ENCODE peak calls at places on chromosomes 7 and 10, in four cellular contexts. One of them, this sample, is unnamed.

GRCh38 chr7:29288534-29289091 is 94.0 kb downstream of the CHN2 start:
- DNase-seq in HL-60: no peak
- DNase-seq in K562: no peak
- DNase-seq in GM12878: no peak
- DNase-seq in this sample: no peak

GRCh38 chr7:151549083-151549482 is 29.4 kb upstream of the RHEB start:
- DNase-seq in HL-60: no peak
- DNase-seq in GM12878: no peak
- DNase-seq in K562: no peak
- DNase-seq in this sample: no peak

GRCh38 chr7:130292682-130293257 is at the start of gene CPA4:
- DNase-seq in K562: no peak
- DNase-seq in GM12878: no peak
- DNase-seq in HL-60: no peak
- DNase-seq in this sample: no peak

GRCh38 chr7:147197006-147197405 is 1080.4 kb downstream of the CNTNAP2 start:
- DNase-seq in K562: no peak
- DNase-seq in HL-60: no peak
- DNase-seq in GM12878: no peak
- DNase-seq in this sample: no peak

GRCh38 chr10:128036746-128037542 is 89.3 kb downstream of the MKI67 start:
- DNase-seq in K562: no peak
- DNase-seq in GM12878: no peak
- DNase-seq in HL-60: no peak
- DNase-seq in this sample: no peak

GRCh38 chr10:7862121-7862514 is 43.8 kb downstream of the TAF3 start:
- DNase-seq in K562: no peak
- DNase-seq in GM12878: no peak
- DNase-seq in HL-60: no peak
- DNase-seq in this sample: no peak

GRCh38 chr10:62166331-62167154 is 102.1 kb downstream of the RTKN2 start:
- DNase-seq in HL-60: no peak
- DNase-seq in GM12878: peak
- DNase-seq in K562: no peak
- DNase-seq in this sample: no peak

GRCh38 chr10:115056186-115056585 is 37.0 kb upstream of the ATRNL1 start:
- DNase-seq in HL-60: no peak
- DNase-seq in K562: no peak
- DNase-seq in GM12878: no peak
- DNase-seq in this sample: peak

GRCh38 chr10:29636178-29636577 is 1.4 kb upstream of the SVIL start:
- DNase-seq in HL-60: no peak
- DNase-seq in GM12878: peak
- DNase-seq in K562: no peak
- DNase-seq in this sample: no peak

GRCh38 chr7:66380285-66380888 is 175.3 kb downstream of the TPST1 start:
- DNase-seq in HL-60: no peak
- DNase-seq in GM12878: no peak
- DNase-seq in K562: no peak
- DNase-seq in this sample: no peak

GRCh38 chr10:82377608-82378007 is 502.6 kb downstream of the NRG3 start:
- DNase-seq in K562: peak
- DNase-seq in GM12878: no peak
- DNase-seq in HL-60: no peak
- DNase-seq in this sample: peak

GRCh38 chr7:50795253-50795652 is 12.6 kb upstream of the GRB10 start:
- DNase-seq in HL-60: no peak
- DNase-seq in GM12878: no peak
- DNase-seq in K562: peak
- DNase-seq in this sample: no peak

GRCh38 chr10:133163889-133164815 is 4.1 kb downstream of the KNDC1 start:
- DNase-seq in K562: no peak
- DNase-seq in HL-60: no peak
- DNase-seq in GM12878: no peak
- DNase-seq in this sample: peak

GRCh38 chr10:51892965-51893658 is 193.7 kb upstream of the CSTF2T start:
- DNase-seq in K562: no peak
- DNase-seq in GM12878: no peak
- DNase-seq in HL-60: peak
- DNase-seq in this sample: peak

GRCh38 chr7:38574121-38574520 is 57.1 kb downstream of the AMPH start:
- DNase-seq in K562: no peak
- DNase-seq in HL-60: no peak
- DNase-seq in GM12878: no peak
- DNase-seq in this sample: no peak

GRCh38 chr10:49143249-49143648 is 9.4 kb upstream of the FAM170B start:
- DNase-seq in GM12878: no peak
- DNase-seq in HL-60: no peak
- DNase-seq in K562: no peak
- DNase-seq in this sample: peak

GRCh38 chr10:122181901-122182799 is 88.9 kb upstream of the BTBD16 start:
- DNase-seq in GM12878: no peak
- DNase-seq in HL-60: no peak
- DNase-seq in K562: no peak
- DNase-seq in this sample: peak

GRCh38 chr7:46678421-46678820 is 757.3 kb upstream of the IGFBP3 start:
- DNase-seq in K562: no peak
- DNase-seq in GM12878: no peak
- DNase-seq in HL-60: no peak
- DNase-seq in this sample: no peak

GRCh38 chr10:87506988-87507387 is 2.3 kb downstream of the MINPP1 start:
- DNase-seq in K562: no peak
- DNase-seq in HL-60: no peak
- DNase-seq in GM12878: no peak
- DNase-seq in this sample: no peak

GRCh38 chr7:114082934-114083647 is 164.3 kb upstream of the PPP1R3A start:
- DNase-seq in GM12878: no peak
- DNase-seq in HL-60: no peak
- DNase-seq in K562: no peak
- DNase-seq in this sample: peak

GRCh38 chr7:112701456-112701855 is 88.7 kb downstream of the TMEM168 start:
- DNase-seq in K562: no peak
- DNase-seq in GM12878: no peak
- DNase-seq in HL-60: no peak
- DNase-seq in this sample: no peak

GRCh38 chr10:96387601-96388000 is 28.8 kb upstream of the OPALIN start:
- DNase-seq in GM12878: no peak
- DNase-seq in HL-60: no peak
- DNase-seq in K562: no peak
- DNase-seq in this sample: no peak

GRCh38 chr10:131141645-131142445 is 169.7 kb downstream of the TCERG1L start:
- DNase-seq in K562: no peak
- DNase-seq in HL-60: no peak
- DNase-seq in GM12878: no peak
- DNase-seq in this sample: no peak

GRCh38 chr7:33744293-33744692 is 161.0 kb upstream of the BMPER start:
- DNase-seq in K562: peak
- DNase-seq in HL-60: peak
- DNase-seq in GM12878: no peak
- DNase-seq in this sample: peak

GRCh38 chr7:69403169-69403568 is 195.1 kb upstream of the AUTS2 start:
- DNase-seq in GM12878: no peak
- DNase-seq in K562: no peak
- DNase-seq in HL-60: peak
- DNase-seq in this sample: peak

GRCh38 chr10:92972066-92972870 is 88.3 kb upstream of the CYP26C1 start:
- DNase-seq in K562: peak
- DNase-seq in GM12878: no peak
- DNase-seq in HL-60: no peak
- DNase-seq in this sample: no peak

GRCh38 chr7:47407821-47408674 is 173.9 kb downstream of the TNS3 start:
- DNase-seq in K562: peak
- DNase-seq in HL-60: no peak
- DNase-seq in GM12878: no peak
- DNase-seq in this sample: no peak

GRCh38 chr7:156560075-156560474 is 80.5 kb upstream of the RNF32 start:
- DNase-seq in HL-60: no peak
- DNase-seq in K562: peak
- DNase-seq in GM12878: no peak
- DNase-seq in this sample: peak

GRCh38 chr7:96285579-96285978 is 36.3 kb downstream of the SLC25A13 start:
- DNase-seq in HL-60: no peak
- DNase-seq in GM12878: no peak
- DNase-seq in K562: no peak
- DNase-seq in this sample: no peak

GRCh38 chr7:39951156-39951942 is 1.3 kb downstream of the CDK13 start:
- DNase-seq in HL-60: peak
- DNase-seq in K562: peak
- DNase-seq in GM12878: no peak
- DNase-seq in this sample: peak

GRCh38 chr7:91953618-91954017 is 13.0 kb downstream of the AKAP9 start:
- DNase-seq in K562: peak
- DNase-seq in GM12878: no peak
- DNase-seq in HL-60: no peak
- DNase-seq in this sample: peak

GRCh38 chr10:26507441-26507840 is 69.3 kb downstream of the APBB1IP start:
- DNase-seq in K562: no peak
- DNase-seq in HL-60: no peak
- DNase-seq in GM12878: no peak
- DNase-seq in this sample: no peak

GRCh38 chr7:51458693-51459092 is 142.1 kb upstream of the COBL start:
- DNase-seq in HL-60: no peak
- DNase-seq in K562: no peak
- DNase-seq in GM12878: no peak
- DNase-seq in this sample: no peak

GRCh38 chr10:1665262-1665661 is 72.1 kb downstream of the ADARB2 start:
- DNase-seq in HL-60: no peak
- DNase-seq in K562: no peak
- DNase-seq in GM12878: no peak
- DNase-seq in this sample: no peak

GRCh38 chr7:13687500-13687899 is 302.0 kb downstream of the ETV1 start:
- DNase-seq in K562: no peak
- DNase-seq in HL-60: no peak
- DNase-seq in GM12878: no peak
- DNase-seq in this sample: no peak

GRCh38 chr10:14302035-14302434 is 28.7 kb downstream of the FRMD4A start:
- DNase-seq in K562: peak
- DNase-seq in GM12878: no peak
- DNase-seq in HL-60: no peak
- DNase-seq in this sample: peak

GRCh38 chr7:30472081-30472770 is 6.4 kb downstream of the NOD1 start:
- DNase-seq in HL-60: no peak
- DNase-seq in GM12878: no peak
- DNase-seq in K562: no peak
- DNase-seq in this sample: no peak

GRCh38 chr10:32153252-32153651 is 97.0 kb upstream of the KIF5B start:
- DNase-seq in GM12878: no peak
- DNase-seq in HL-60: no peak
- DNase-seq in K562: no peak
- DNase-seq in this sample: no peak
- TF ChIP-seq REST in GM12878: no peak
- TF ChIP-seq REST in HL-60: no peak
- TF ChIP-seq REST in K562: no peak
- TF ChIP-seq REST in this sample: no peak

GRCh38 chr10:58334817-58335305 is at the start of gene UBE2D1:
- DNase-seq in GM12878: peak
- DNase-seq in HL-60: peak
- DNase-seq in K562: peak
- DNase-seq in this sample: peak
- TF ChIP-seq REST in GM12878: no peak
- TF ChIP-seq REST in HL-60: no peak
- TF ChIP-seq REST in K562: peak
- TF ChIP-seq REST in this sample: no peak

GRCh38 chr7:2461268-2462026 is 14.8 kb downstream of the GRIFIN start:
- DNase-seq in HL-60: no peak
- DNase-seq in GM12878: no peak
- DNase-seq in K562: no peak
- DNase-seq in this sample: no peak
- TF ChIP-seq REST in HL-60: peak
- TF ChIP-seq REST in GM12878: peak
- TF ChIP-seq REST in K562: no peak
- TF ChIP-seq REST in this sample: peak

GRCh38 chr10:99432047-99432446 is 1.6 kb upstream of the GOT1 start:
- DNase-seq in GM12878: no peak
- DNase-seq in HL-60: no peak
- DNase-seq in K562: no peak
- DNase-seq in this sample: no peak

GRCh38 chr10:99429521-99430095 is 816 bp downstream of the GOT1 start:
- DNase-seq in K562: no peak
- DNase-seq in HL-60: no peak
- DNase-seq in GM12878: no peak
- DNase-seq in this sample: peak

GRCh38 chr10:99430451-99431189 is at the start of gene GOT1:
- DNase-seq in K562: peak
- DNase-seq in GM12878: peak
- DNase-seq in HL-60: peak
- DNase-seq in this sample: peak

GRCh38 chr10:99430116-99430450 is 341 bp downstream of the GOT1 start:
- DNase-seq in HL-60: no peak
- DNase-seq in K562: no peak
- DNase-seq in GM12878: no peak
- DNase-seq in this sample: peak

DNA sequence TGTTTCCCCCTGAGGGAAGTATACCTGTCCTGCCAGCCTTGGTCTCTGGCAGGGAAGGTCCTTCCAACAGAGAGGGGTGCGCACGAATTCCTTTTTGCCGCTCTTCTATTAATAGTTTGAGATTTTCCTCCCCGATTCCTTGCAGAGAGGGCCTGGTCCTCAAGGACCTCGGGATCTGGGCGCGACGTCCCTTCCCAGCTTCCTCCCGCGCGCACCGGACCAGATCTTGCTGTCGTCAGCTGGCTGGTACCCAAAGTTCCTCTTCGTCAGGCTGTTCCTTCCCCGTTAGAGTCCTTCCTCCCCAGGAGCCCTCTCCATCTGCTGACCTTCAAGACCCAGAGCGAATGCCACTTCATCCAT is 746 bp upstream of the GOT1 start:
- DNase-seq in K562: peak
- DNase-seq in GM12878: no peak
- DNase-seq in HL-60: peak
- DNase-seq in this sample: peak
- TF ChIP-seq REST in K562: no peak
- TF ChIP-seq REST in GM12878: no peak
- TF ChIP-seq REST in HL-60: no peak
- TF ChIP-seq REST in this sample: no peak